ENCODE peak calls at places on chromosomes 12 and 14, in eight cellular contexts. One of them, this sample, is unnamed.

GRCh38 chr14:69263364-69263763 is 3.4 kb downstream of the GALNT16 start:
- DNase-seq in germinal center: no peak
- DNase-seq in esophagus muscularis mucosa: no peak
- DNase-seq in glomerular endothelial cell: no peak
- DNase-seq in psoas muscle: peak; percentile 79
- DNase-seq in BJ: peak; percentile 59
- DNase-seq in SK-N-SH: peak; percentile 53
- DNase-seq in epithelial cell of prostate: no peak
- DNase-seq in this sample: peak; percentile 90

GRCh38 chr14:74867673-74868072 is 8.3 kb downstream of the PROX2 start:
- DNase-seq in SK-N-SH: peak; percentile 61
- DNase-seq in germinal center: no peak
- DNase-seq in epithelial cell of prostate: no peak
- DNase-seq in BJ: no peak
- DNase-seq in glomerular endothelial cell: no peak
- DNase-seq in esophagus muscularis mucosa: no peak
- DNase-seq in psoas muscle: no peak
- DNase-seq in this sample: peak; percentile 50

GRCh38 chr14:37114039-37114438 is 58.4 kb downstream of the SLC25A21 start:
- DNase-seq in psoas muscle: no peak
- DNase-seq in germinal center: no peak
- DNase-seq in BJ: no peak
- DNase-seq in glomerular endothelial cell: no peak
- DNase-seq in SK-N-SH: no peak
- DNase-seq in esophagus muscularis mucosa: no peak
- DNase-seq in epithelial cell of prostate: peak; percentile 65
- DNase-seq in this sample: no peak

GRCh38 chr12:96981053-96981452 is 74.0 kb downstream of the NEDD1 start:
- DNase-seq in esophagus muscularis mucosa: no peak
- DNase-seq in BJ: peak; percentile 83
- DNase-seq in germinal center: no peak
- DNase-seq in SK-N-SH: no peak
- DNase-seq in epithelial cell of prostate: no peak
- DNase-seq in glomerular endothelial cell: peak; percentile 39
- DNase-seq in psoas muscle: no peak
- DNase-seq in this sample: peak; percentile 95

GRCh38 chr12:25733541-25733940 is 180.5 kb upstream of the LMNTD1 start:
- DNase-seq in germinal center: no peak
- DNase-seq in SK-N-SH: no peak
- DNase-seq in esophagus muscularis mucosa: no peak
- DNase-seq in glomerular endothelial cell: no peak
- DNase-seq in BJ: no peak
- DNase-seq in epithelial cell of prostate: no peak
- DNase-seq in psoas muscle: no peak
- DNase-seq in this sample: no peak

GRCh38 chr12:67667276-67668073 is 18.9 kb downstream of the DYRK2 start:
- DNase-seq in BJ: no peak
- DNase-seq in SK-N-SH: no peak
- DNase-seq in glomerular endothelial cell: no peak
- DNase-seq in germinal center: no peak
- DNase-seq in epithelial cell of prostate: no peak
- DNase-seq in psoas muscle: peak; percentile 57
- DNase-seq in esophagus muscularis mucosa: no peak
- DNase-seq in this sample: peak; percentile 57

GRCh38 chr14:77523109-77523508 is 24.5 kb upstream of the ISM2 start:
- DNase-seq in esophagus muscularis mucosa: no peak
- DNase-seq in SK-N-SH: no peak
- DNase-seq in epithelial cell of prostate: no peak
- DNase-seq in germinal center: no peak
- DNase-seq in psoas muscle: no peak
- DNase-seq in glomerular endothelial cell: no peak
- DNase-seq in BJ: no peak
- DNase-seq in this sample: no peak

GRCh38 chr14:95023886-95024285 is 133.4 kb downstream of the DICER1 start:
- DNase-seq in SK-N-SH: no peak
- DNase-seq in glomerular endothelial cell: no peak
- DNase-seq in esophagus muscularis mucosa: peak; percentile 80
- DNase-seq in germinal center: no peak
- DNase-seq in BJ: no peak
- DNase-seq in psoas muscle: no peak
- DNase-seq in epithelial cell of prostate: no peak
- DNase-seq in this sample: peak; percentile 11

GRCh38 chr14:80095623-80096022 is 115.7 kb downstream of the DIO2 start:
- DNase-seq in psoas muscle: no peak
- DNase-seq in epithelial cell of prostate: no peak
- DNase-seq in SK-N-SH: no peak
- DNase-seq in germinal center: no peak
- DNase-seq in BJ: peak; percentile 89
- DNase-seq in esophagus muscularis mucosa: no peak
- DNase-seq in glomerular endothelial cell: no peak
- DNase-seq in this sample: peak; percentile 24

GRCh38 chr12:103632554-103633216 is 45.6 kb downstream of the STAB2 start:
- DNase-seq in esophagus muscularis mucosa: no peak
- DNase-seq in glomerular endothelial cell: no peak
- DNase-seq in SK-N-SH: peak; percentile 79
- DNase-seq in psoas muscle: peak; percentile 18
- DNase-seq in germinal center: peak; percentile 75
- DNase-seq in epithelial cell of prostate: peak; percentile 10
- DNase-seq in BJ: no peak
- DNase-seq in this sample: peak; percentile 65

GRCh38 chr12:13425766-13426165 is 229.2 kb downstream of the EMP1 start:
- DNase-seq in BJ: peak; percentile 52
- DNase-seq in psoas muscle: no peak
- DNase-seq in SK-N-SH: no peak
- DNase-seq in epithelial cell of prostate: peak; percentile 67
- DNase-seq in germinal center: no peak
- DNase-seq in esophagus muscularis mucosa: no peak
- DNase-seq in glomerular endothelial cell: no peak
- DNase-seq in this sample: peak; percentile 45

GRCh38 chr12:82047480-82047879 is 288.3 kb upstream of the PPFIA2 start:
- DNase-seq in BJ: no peak
- DNase-seq in esophagus muscularis mucosa: no peak
- DNase-seq in SK-N-SH: no peak
- DNase-seq in psoas muscle: no peak
- DNase-seq in glomerular endothelial cell: no peak
- DNase-seq in epithelial cell of prostate: no peak
- DNase-seq in germinal center: no peak
- DNase-seq in this sample: no peak

GRCh38 chr12:25829192-25829591 is 129.3 kb upstream of the RASSF8 start:
- DNase-seq in esophagus muscularis mucosa: no peak
- DNase-seq in psoas muscle: no peak
- DNase-seq in SK-N-SH: no peak
- DNase-seq in epithelial cell of prostate: peak; percentile 69
- DNase-seq in BJ: peak; percentile 96
- DNase-seq in glomerular endothelial cell: peak; percentile 83
- DNase-seq in germinal center: no peak
- DNase-seq in this sample: peak; percentile 99

GRCh38 chr12:50825372-50825838 is 17.3 kb upstream of the TMPRSS12 start:
- DNase-seq in BJ: peak; percentile 41
- DNase-seq in esophagus muscularis mucosa: no peak
- DNase-seq in psoas muscle: no peak
- DNase-seq in epithelial cell of prostate: no peak
- DNase-seq in glomerular endothelial cell: peak; percentile 33
- DNase-seq in SK-N-SH: peak; percentile 36
- DNase-seq in germinal center: peak; percentile 34
- DNase-seq in this sample: peak; percentile 90

GRCh38 chr12:38875571-38876228 is 29.7 kb downstream of the CPNE8 start:
- DNase-seq in glomerular endothelial cell: peak; percentile 52
- DNase-seq in epithelial cell of prostate: no peak
- DNase-seq in esophagus muscularis mucosa: no peak
- DNase-seq in psoas muscle: no peak
- DNase-seq in BJ: no peak
- DNase-seq in germinal center: no peak
- DNase-seq in SK-N-SH: peak; percentile 21
- DNase-seq in this sample: peak; percentile 22

GRCh38 chr14:75198291-75198933 is 22.0 kb upstream of the TMED10 start:
- DNase-seq in epithelial cell of prostate: no peak
- DNase-seq in esophagus muscularis mucosa: no peak
- DNase-seq in SK-N-SH: peak; percentile 42
- DNase-seq in psoas muscle: peak; percentile 26
- DNase-seq in BJ: no peak
- DNase-seq in germinal center: no peak
- DNase-seq in glomerular endothelial cell: no peak
- DNase-seq in this sample: no peak

GRCh38 chr14:68463705-68464104 is 329.2 kb downstream of the ZFP36L1 start:
- DNase-seq in esophagus muscularis mucosa: no peak
- DNase-seq in psoas muscle: no peak
- DNase-seq in SK-N-SH: no peak
- DNase-seq in BJ: no peak
- DNase-seq in glomerular endothelial cell: no peak
- DNase-seq in epithelial cell of prostate: no peak
- DNase-seq in germinal center: no peak
- DNase-seq in this sample: no peak

GRCh38 chr12:3016191-3016590 is 57.0 kb downstream of the TEAD4 start:
- DNase-seq in BJ: no peak
- DNase-seq in germinal center: no peak
- DNase-seq in epithelial cell of prostate: no peak
- DNase-seq in esophagus muscularis mucosa: no peak
- DNase-seq in SK-N-SH: no peak
- DNase-seq in glomerular endothelial cell: no peak
- DNase-seq in psoas muscle: no peak
- DNase-seq in this sample: no peak

GRCh38 chr14:74574092-74574438 is 38.0 kb downstream of the LTBP2 start:
- DNase-seq in SK-N-SH: no peak
- DNase-seq in psoas muscle: no peak
- DNase-seq in BJ: no peak
- DNase-seq in epithelial cell of prostate: no peak
- DNase-seq in glomerular endothelial cell: no peak
- DNase-seq in esophagus muscularis mucosa: no peak
- DNase-seq in germinal center: no peak
- DNase-seq in this sample: no peak

GRCh38 chr14:81023095-81023710 is 67.8 kb downstream of the TSHR start:
- DNase-seq in BJ: no peak
- DNase-seq in germinal center: no peak
- DNase-seq in SK-N-SH: no peak
- DNase-seq in psoas muscle: no peak
- DNase-seq in esophagus muscularis mucosa: no peak
- DNase-seq in epithelial cell of prostate: no peak
- DNase-seq in glomerular endothelial cell: no peak
- DNase-seq in this sample: no peak

GRCh38 chr14:35215110-35215872 is 76.9 kb upstream of the PSMA6 start:
- DNase-seq in epithelial cell of prostate: no peak
- DNase-seq in germinal center: no peak
- DNase-seq in psoas muscle: no peak
- DNase-seq in SK-N-SH: no peak
- DNase-seq in esophagus muscularis mucosa: no peak
- DNase-seq in BJ: peak; percentile 29
- DNase-seq in glomerular endothelial cell: no peak
- DNase-seq in this sample: peak; percentile 84

GRCh38 chr12:49358548-49359141 is 8.6 kb upstream of the SPATS2 start:
- DNase-seq in germinal center: peak; percentile 77
- DNase-seq in esophagus muscularis mucosa: peak; percentile 37
- DNase-seq in SK-N-SH: peak; percentile 74
- DNase-seq in psoas muscle: no peak
- DNase-seq in BJ: no peak
- DNase-seq in epithelial cell of prostate: peak; percentile 41
- DNase-seq in glomerular endothelial cell: no peak
- DNase-seq in this sample: peak; percentile 83

GRCh38 chr14:77144412-77145115 is 3.0 kb upstream of the ZDHHC22 start:
- DNase-seq in SK-N-SH: peak; percentile 3
- DNase-seq in esophagus muscularis mucosa: no peak
- DNase-seq in epithelial cell of prostate: no peak
- DNase-seq in glomerular endothelial cell: no peak
- DNase-seq in psoas muscle: no peak
- DNase-seq in BJ: no peak
- DNase-seq in germinal center: no peak
- DNase-seq in this sample: no peak

GRCh38 chr12:126617312-126617711 is 1552.1 kb downstream of the AACS start:
- DNase-seq in esophagus muscularis mucosa: no peak
- DNase-seq in psoas muscle: no peak
- DNase-seq in epithelial cell of prostate: no peak
- DNase-seq in SK-N-SH: peak; percentile 51
- DNase-seq in germinal center: no peak
- DNase-seq in glomerular endothelial cell: no peak
- DNase-seq in BJ: no peak
- DNase-seq in this sample: peak; percentile 19

GRCh38 chr12:9388379-9388778 is 180.2 kb upstream of the PZP start:
- DNase-seq in germinal center: peak; percentile 23
- DNase-seq in BJ: no peak
- DNase-seq in glomerular endothelial cell: no peak
- DNase-seq in epithelial cell of prostate: no peak
- DNase-seq in SK-N-SH: no peak
- DNase-seq in psoas muscle: no peak
- DNase-seq in esophagus muscularis mucosa: no peak
- DNase-seq in this sample: no peak

GRCh38 chr12:94875525-94875924 is 128.0 kb downstream of the NDUFA12 start:
- DNase-seq in psoas muscle: no peak
- DNase-seq in SK-N-SH: peak; percentile 44
- DNase-seq in glomerular endothelial cell: peak; percentile 12
- DNase-seq in epithelial cell of prostate: peak; percentile 37
- DNase-seq in germinal center: peak; percentile 53
- DNase-seq in esophagus muscularis mucosa: peak; percentile 50
- DNase-seq in BJ: no peak
- DNase-seq in this sample: peak; percentile 17

GRCh38 chr12:122868471-122869177 is 27.3 kb downstream of the VPS37B start:
- DNase-seq in psoas muscle: no peak
- DNase-seq in epithelial cell of prostate: no peak
- DNase-seq in SK-N-SH: no peak
- DNase-seq in glomerular endothelial cell: no peak
- DNase-seq in germinal center: no peak
- DNase-seq in BJ: no peak
- DNase-seq in esophagus muscularis mucosa: no peak
- DNase-seq in this sample: no peak

GRCh38 chr12:87812030-87812429 is 217.2 kb downstream of the C12orf50 start:
- DNase-seq in glomerular endothelial cell: no peak
- DNase-seq in BJ: no peak
- DNase-seq in germinal center: no peak
- DNase-seq in epithelial cell of prostate: no peak
- DNase-seq in SK-N-SH: no peak
- DNase-seq in esophagus muscularis mucosa: no peak
- DNase-seq in psoas muscle: no peak
- DNase-seq in this sample: no peak

GRCh38 chr14:61564623-61565091 is 130.7 kb upstream of the HIF1A start:
- DNase-seq in glomerular endothelial cell: no peak
- DNase-seq in epithelial cell of prostate: peak; percentile 89
- DNase-seq in SK-N-SH: no peak
- DNase-seq in psoas muscle: no peak
- DNase-seq in esophagus muscularis mucosa: no peak
- DNase-seq in BJ: peak; percentile 78
- DNase-seq in germinal center: no peak
- DNase-seq in this sample: peak; percentile 92

GRCh38 chr12:50104614-50105366 is 982 bp downstream of the GPD1 start:
- DNase-seq in BJ: no peak
- DNase-seq in SK-N-SH: no peak
- DNase-seq in glomerular endothelial cell: no peak
- DNase-seq in psoas muscle: peak; percentile 63
- DNase-seq in esophagus muscularis mucosa: no peak
- DNase-seq in germinal center: no peak
- DNase-seq in epithelial cell of prostate: no peak
- DNase-seq in this sample: no peak

GRCh38 chr12:129844662-129845061 is 59.2 kb downstream of the TMEM132D start:
- DNase-seq in BJ: no peak
- DNase-seq in glomerular endothelial cell: no peak
- DNase-seq in esophagus muscularis mucosa: no peak
- DNase-seq in germinal center: no peak
- DNase-seq in epithelial cell of prostate: no peak
- DNase-seq in SK-N-SH: no peak
- DNase-seq in psoas muscle: no peak
- DNase-seq in this sample: no peak

GRCh38 chr14:72463291-72463866 is 430.5 kb downstream of the DPF3 start:
- DNase-seq in BJ: peak; percentile 35
- DNase-seq in esophagus muscularis mucosa: no peak
- DNase-seq in glomerular endothelial cell: no peak
- DNase-seq in psoas muscle: no peak
- DNase-seq in germinal center: no peak
- DNase-seq in epithelial cell of prostate: no peak
- DNase-seq in SK-N-SH: no peak
- DNase-seq in this sample: no peak

GRCh38 chr14:102795060-102795925 is 18.0 kb downstream of the TRAF3 start:
- DNase-seq in germinal center: peak; percentile 47
- DNase-seq in SK-N-SH: no peak
- DNase-seq in glomerular endothelial cell: no peak
- DNase-seq in epithelial cell of prostate: peak; percentile 71
- DNase-seq in psoas muscle: peak; percentile 43
- DNase-seq in esophagus muscularis mucosa: no peak
- DNase-seq in BJ: peak; percentile 54
- DNase-seq in this sample: peak; percentile 94

GRCh38 chr12:96078281-96078761 is 42.9 kb upstream of the LTA4H start:
- DNase-seq in germinal center: no peak
- DNase-seq in SK-N-SH: no peak
- DNase-seq in psoas muscle: peak; percentile 52
- DNase-seq in esophagus muscularis mucosa: no peak
- DNase-seq in BJ: no peak
- DNase-seq in glomerular endothelial cell: no peak
- DNase-seq in epithelial cell of prostate: no peak
- DNase-seq in this sample: peak; percentile 38

This sample was measured in fibroblast of pulmonary artery.